ENCODE peak calls at places on chromosomes 6 and 20, in five cellular contexts. P is lower lobe of right lung; G is breast epithelium; F is cardiac muscle cell; Y is naive thymus-derived CD4-positive, alpha-beta T cell. K is an unnamed sample.

GRCh38 chr20:43919686-43920403 is 5.2 kb downstream of the TOX2 start:
- DNase-seq in F (no peak), G (no peak), Y (no peak), P (no peak), K (no peak)

GRCh38 chr20:35561268-35561667 is 19.4 kb downstream of the ERGIC3 start:
- DNase-seq in G (no peak), F (peak; percentile 40), Y (no peak), P (no peak), K (no peak)

GRCh38 chr6:1242439-1242838 is 69.5 kb upstream of the FOXQ1 start:
- DNase-seq in F (no peak), P (no peak), Y (no peak), G (no peak), K (no peak)

GRCh38 chr6:117167520-117168271 is 97.7 kb upstream of the VGLL2 start:
- DNase-seq in P (no peak), F (no peak), Y (no peak), G (no peak), K (no peak)

GRCh38 chr6:117951783-117952182 is 44.7 kb downstream of the SLC35F1 start:
- DNase-seq in G (no peak), F (no peak), P (no peak), Y (no peak), K (no peak)

GRCh38 chr6:10395946-10396577 is 18.8 kb downstream of the TFAP2A start:
- DNase-seq in P (no peak), Y (no peak), G (no peak), F (no peak), K (no peak)

GRCh38 chr6:47093169-47093568 is 51.0 kb upstream of the ADGRF1 start:
- DNase-seq in Y (no peak), G (no peak), P (no peak), F (no peak), K (no peak)

GRCh38 chr6:62737792-62738191 is 451.8 kb upstream of the KHDRBS2 start:
- DNase-seq in G (no peak), F (no peak), Y (no peak), P (no peak), K (no peak)

GRCh38 chr6:52641826-52642225 is 29.1 kb upstream of the TMEM14A start:
- DNase-seq in Y (no peak), F (peak; percentile 17), G (no peak), P (no peak), K (no peak)

GRCh38 chr6:110421749-110422443 is 6.5 kb upstream of the DDO start:
- DNase-seq in Y (no peak), F (no peak), G (no peak), P (no peak), K (no peak)

GRCh38 chr6:136729832-136730231 is 62.4 kb downstream of the MAP3K5 start:
- DNase-seq in G (no peak), Y (no peak), P (no peak), F (no peak), K (no peak)

GRCh38 chr6:162621246-162621645 is 106.3 kb downstream of the PRKN start:
- DNase-seq in Y (no peak), P (no peak), F (peak; percentile 27), G (no peak), K (no peak)

GRCh38 chr6:149306967-149307366 is 10.5 kb upstream of the TAB2 start:
- DNase-seq in G (no peak), F (peak; percentile 72), P (no peak), Y (no peak), K (no peak)

GRCh38 chr6:129593233-129593564 is 116.8 kb downstream of the ARHGAP18 start:
- DNase-seq in Y (no peak), F (peak; percentile 61), P (no peak), G (no peak), K (no peak)

GRCh38 chr20:50118203-50118602 is 5.3 kb upstream of the UBE2V1 start:
- DNase-seq in F (no peak), Y (no peak), P (no peak), G (no peak), K (no peak)

GRCh38 chr20:50115591-50116367 is 2.8 kb upstream of the UBE2V1 start:
- DNase-seq in F (peak; percentile 98), G (peak; percentile 97), Y (peak; percentile 82), P (peak; percentile 97), K (peak; percentile 94)

GRCh38 chr20:50113420-50114224 is 672 bp upstream of the UBE2V1 start:
- DNase-seq in P (no peak), G (no peak), Y (no peak), F (no peak), K (no peak)

GRCh38 chr20:50115041-50115512 is 2.1 kb upstream of the UBE2V1 start:
- DNase-seq in F (no peak), G (no peak), P (no peak), Y (no peak), K (no peak)

DNA sequence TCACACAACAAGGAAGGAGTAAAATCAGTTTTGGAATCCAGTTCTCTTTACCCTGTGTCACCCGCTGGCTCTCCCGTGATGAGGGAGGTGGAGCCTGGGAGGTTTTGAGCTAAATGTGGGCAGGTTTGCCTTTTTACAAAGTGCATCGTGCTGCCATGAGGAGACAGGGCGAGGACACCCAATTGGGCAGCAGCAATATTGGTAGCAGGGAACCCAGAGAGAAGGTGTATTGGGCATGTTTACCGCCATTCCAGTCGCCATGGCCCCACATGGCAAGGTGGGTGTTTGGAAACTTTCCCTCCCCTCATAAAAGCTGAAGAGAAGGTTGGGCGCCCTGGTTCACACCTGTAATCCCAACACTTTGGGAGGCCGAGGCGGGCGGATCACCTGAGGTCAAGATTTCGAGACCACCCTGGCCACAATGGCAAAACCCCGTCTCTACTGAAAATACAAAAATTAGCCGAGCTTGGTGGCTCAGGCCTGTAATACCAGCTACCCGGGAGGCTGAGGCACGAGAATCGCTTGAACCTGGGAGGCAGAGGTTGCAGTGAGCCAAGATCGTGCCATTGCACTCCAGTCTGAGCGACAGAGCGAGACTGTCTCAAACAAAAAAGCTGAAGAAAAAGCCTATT is 3.5 kb upstream of the UBE2V1 start:
- DNase-seq in P (no peak), Y (no peak), G (no peak), F (no peak), K (no peak)
- H3K4me3 ChIP-seq in P (peak overlapping the region; percentile 59), Y (peak overlapping the region; percentile 58), G (no peak overlapping the region), F (peak overlapping the region; percentile 66), K (peak overlapping the region; percentile 99)

DNA sequence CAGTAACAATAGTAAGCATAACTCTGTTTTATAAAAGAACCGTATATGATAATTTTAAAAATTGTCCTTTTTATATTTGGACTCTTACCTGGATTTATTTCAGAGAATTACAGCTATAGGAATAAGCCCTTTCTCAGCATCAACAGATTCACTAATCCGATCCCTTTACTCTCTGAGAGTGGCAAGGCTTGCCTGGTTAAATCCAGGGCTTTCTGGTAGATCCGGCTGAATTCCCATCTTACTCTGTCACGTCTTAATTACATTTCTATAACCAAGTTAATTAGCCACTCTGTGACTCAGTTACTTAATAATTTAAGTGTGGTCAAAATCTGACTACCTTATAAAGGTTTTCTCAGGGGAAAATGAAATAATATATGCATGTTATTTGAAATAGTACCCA is 294.7 kb downstream of the FRK start:
- DNase-seq in G (no peak), P (no peak), F (no peak), Y (no peak), K (no peak)
- H3K27ac ChIP-seq in G (no peak overlapping the region), P (no peak overlapping the region), F (no peak overlapping the region), Y (no peak overlapping the region), K (no peak overlapping the region)

DNA sequence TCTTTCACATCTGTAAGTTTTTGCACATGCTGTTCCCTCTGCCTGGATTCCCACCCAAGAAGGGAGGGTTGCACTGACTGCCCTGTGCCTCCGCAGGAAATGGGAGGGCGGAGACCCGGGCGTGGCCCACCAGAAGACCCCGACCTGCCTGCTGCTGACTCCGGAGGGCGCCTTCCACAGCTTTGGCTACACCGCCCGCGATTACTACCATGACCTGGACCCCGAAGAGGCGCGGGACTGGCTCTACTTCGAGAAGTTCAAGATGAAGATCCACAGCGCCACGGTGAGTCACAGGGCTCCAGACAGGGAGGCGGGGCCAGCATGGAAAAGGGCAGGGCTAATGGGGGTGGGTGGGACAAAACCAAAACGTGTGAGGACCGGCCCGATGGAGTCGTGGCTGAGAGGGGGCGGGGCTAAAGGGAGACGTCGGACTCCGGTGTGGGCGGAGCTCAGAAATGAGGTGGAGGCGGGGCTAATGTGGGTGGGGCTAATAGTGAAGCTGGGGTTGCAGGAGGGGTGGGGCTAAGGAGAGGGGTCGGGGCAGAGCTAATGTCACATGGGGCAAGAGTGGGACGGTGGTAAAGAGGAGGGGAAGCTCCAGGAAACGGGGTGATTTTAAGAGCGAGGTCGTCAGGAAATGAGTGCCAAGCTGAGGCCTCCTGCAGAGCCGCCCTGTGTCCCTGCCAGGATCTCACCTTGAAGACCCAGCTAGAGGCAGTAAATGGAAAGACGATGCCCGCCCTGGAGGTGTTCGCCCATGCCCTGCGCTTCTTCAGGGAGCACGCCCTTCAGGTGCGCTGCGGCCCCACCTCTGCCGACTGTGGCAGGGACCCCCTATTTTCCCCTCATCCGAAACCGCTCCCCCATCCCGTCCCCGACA is 12.6 kb downstream of the HSPA12B start:
- DNase-seq in Y (peak; percentile 72), P (peak; percentile 92), G (no peak), F (peak; percentile 27), K (peak; percentile 72)
- H3K4me3 ChIP-seq in Y (peak overlapping the region; percentile 24), P (peak overlapping the region; percentile 29), G (no peak overlapping the region), F (peak overlapping the region; percentile 25), K (peak overlapping the region; percentile 24)

GRCh38 chr20:63854069-63854765 is 7.1 kb upstream of the ABHD16B start:
- DNase-seq in P (no peak), Y (no peak), G (no peak), F (peak; percentile 25), K (no peak)
- H3K27ac ChIP-seq in P (peak overlapping the region; percentile 81), Y (no peak overlapping the region), G (peak overlapping the region; percentile 54), F (peak overlapping the region; percentile 95), K (no peak overlapping the region)

GRCh38 chr20:6028795-6029194 is 25.1 kb downstream of the LRRN4 start:
- DNase-seq in Y (no peak), G (no peak), F (no peak), P (no peak), K (no peak)
- H3K4me3 ChIP-seq in Y (no peak overlapping the region), G (no peak overlapping the region), F (no peak overlapping the region), P (no peak overlapping the region), K (no peak overlapping the region)